ENCODE peak calls at places on chromosomes 4 and X, in eight cellular contexts. F is NCI-H1092 treated with DMSO at 0.1 percent for 48 hours; L is fibroblast of mammary gland; G is GM23248; U is amygdala; I is activated T-helper 1 cell treated with anti-CD3 and anti-CD28 coated beads, Interleukin-12 subunit alpha, Interleukin-12 subunit beta, Interleukin-2, Interleukin-4 antibody, amounts not matched to agents 30 ng/mL and 10 ng/mL and 1 ng/mL, durations not matched to agents 14 hours and 24 hours and 36 hours; S is A673; Y is RPMI7951. W is an unnamed sample.
A peak's percentile ranks its signal among the peaks of the same experiment; 100 is the strongest.

GRCh38 chrX:44456685-44457084 is 86.0 kb downstream of the FUNDC1 start:
- DNase-seq in U (no peak), F (no peak), Y (peak; percentile 5), I (no peak), G (no peak), S (no peak), L (no peak), W (no peak)

GRCh38 chr4:90580271-90580825 is 453.2 kb downstream of the CCSER1 start:
- DNase-seq in I (no peak), S (no peak), F (no peak), U (no peak), L (no peak), G (no peak), Y (no peak), W (no peak)

GRCh38 chrX:46791927-46792825 is 33.3 kb upstream of the SLC9A7 start:
- DNase-seq in S (peak; percentile 82), Y (peak; percentile 98), F (no peak), G (peak; percentile 89), L (peak; percentile 94), U (no peak), I (no peak), W (no peak)

GRCh38 chr4:8920289-8920965 is 48.8 kb upstream of the HMX1 start:
- DNase-seq in U (no peak), F (no peak), S (no peak), I (no peak), L (no peak), Y (no peak), G (no peak), W (no peak)

GRCh38 chrX:150225756-150226155 is 137.4 kb upstream of the MAMLD1 start:
- DNase-seq in F (no peak), I (no peak), S (no peak), Y (no peak), U (no peak), L (no peak), G (no peak), W (no peak)

GRCh38 chrX:102892103-102892502 is 45.0 kb upstream of the RAB40AL start:
- DNase-seq in S (no peak), L (peak; percentile 8), U (no peak), G (no peak), Y (no peak), I (no peak), F (no peak), W (no peak)

GRCh38 chr4:6272863-6273660 is 3.4 kb downstream of the WFS1 start:
- DNase-seq in U (no peak), L (peak; percentile 60), S (no peak), Y (peak; percentile 92), I (no peak), G (peak; percentile 82), F (no peak), W (no peak)

GRCh38 chr4:6372649-6373525 is 99.5 kb downstream of the PPP2R2C start:
- DNase-seq in S (peak; percentile 30), I (peak; percentile 14), F (peak; percentile 18), Y (peak; percentile 8), G (peak; percentile 61), U (no peak), L (peak; percentile 40), W (no peak)

GRCh38 chr4:170868191-170868590 is 778.4 kb upstream of the AADAT start:
- DNase-seq in Y (no peak), G (no peak), U (no peak), I (no peak), S (no peak), F (no peak), L (peak; percentile 41), W (no peak)

GRCh38 chrX:21800344-21800770 is 39.1 kb upstream of the MBTPS2 start:
- DNase-seq in F (no peak), U (no peak), L (peak; percentile 54), I (no peak), G (peak; percentile 14), Y (peak; percentile 60), S (no peak), W (no peak)

GRCh38 chrX:132954323-132954722 is 4.1 kb downstream of the HS6ST2 start:
- DNase-seq in I (no peak), G (no peak), S (no peak), L (no peak), U (no peak), F (no peak), Y (no peak), W (no peak)

GRCh38 chr4:146381263-146381872 is 140.4 kb downstream of the SLC10A7 start:
- DNase-seq in S (peak; percentile 94), Y (peak; percentile 16), G (no peak), I (no peak), F (no peak), L (peak; percentile 52), U (no peak), W (no peak)

GRCh38 chr4:140149851-140150635 is 3.9 kb downstream of the MAML3 start:
- DNase-seq in Y (peak; percentile 49), S (peak; percentile 61), I (peak; percentile 52), L (peak; percentile 41), U (peak; percentile 55), G (peak; percentile 80), F (peak; percentile 64), W (no peak)

GRCh38 chr4:1004557-1005485 is 6.6 kb upstream of the FGFRL1 start:
- DNase-seq in Y (no peak), U (no peak), G (no peak), S (no peak), F (no peak), L (no peak), I (no peak), W (no peak)

GRCh38 chrX:132092439-132093065 is 35.3 kb downstream of the FRMD7 start:
- DNase-seq in L (peak; percentile 75), F (peak; percentile 50), S (peak; percentile 73), I (peak; percentile 0), G (peak; percentile 61), U (peak; percentile 3), Y (peak; percentile 56), W (no peak)

GRCh38 chr4:40843696-40844095 is 93.9 kb downstream of the NSUN7 start:
- DNase-seq in F (peak; percentile 30), S (peak; percentile 35), I (peak; percentile 15), U (no peak), Y (no peak), L (no peak), G (no peak), W (no peak)

GRCh38 chr4:151599876-151600275 is 160.9 kb downstream of the GATB start:
- DNase-seq in I (no peak), U (no peak), L (peak; percentile 59), Y (no peak), F (no peak), G (peak; percentile 42), S (no peak), W (no peak)

W was measured in GOT3.